ENCODE peak calls at places on chromosome 17, in eight cellular contexts. One of them, this sample, is unnamed.

GRCh38 chr17:68257924-68258323 is 10.1 kb downstream of the AMZ2 start:
- DNase-seq in T-helper 17 cell: no peak
- DNase-seq in H9: no peak
- DNase-seq in tibial nerve: no peak
- DNase-seq in breast epithelium: no peak
- DNase-seq in endodermal cell: no peak
- DNase-seq in aorta: no peak
- DNase-seq in kidney: no peak
- DNase-seq in this sample: no peak

GRCh38 chr17:19017401-19017800 is 12.8 kb upstream of the FAM83G start:
- DNase-seq in tibial nerve: no peak
- DNase-seq in H9: no peak
- DNase-seq in kidney: peak; percentile 63
- DNase-seq in endodermal cell: no peak
- DNase-seq in breast epithelium: no peak
- DNase-seq in T-helper 17 cell: no peak
- DNase-seq in aorta: peak; percentile 44
- DNase-seq in this sample: no peak

GRCh38 chr17:73991260-73991659 is 212.2 kb upstream of the RPL38 start:
- DNase-seq in tibial nerve: no peak
- DNase-seq in H9: no peak
- DNase-seq in kidney: no peak
- DNase-seq in T-helper 17 cell: no peak
- DNase-seq in endodermal cell: peak; percentile 71
- DNase-seq in breast epithelium: no peak
- DNase-seq in aorta: no peak
- DNase-seq in this sample: no peak

GRCh38 chr17:8851600-8851999 is 15.9 kb downstream of the PIK3R6 start:
- DNase-seq in endodermal cell: no peak
- DNase-seq in tibial nerve: no peak
- DNase-seq in kidney: no peak
- DNase-seq in H9: peak; percentile 20
- DNase-seq in T-helper 17 cell: no peak
- DNase-seq in aorta: no peak
- DNase-seq in breast epithelium: no peak
- DNase-seq in this sample: no peak

GRCh38 chr17:40480501-40481003 is 20.9 kb downstream of the TNS4 start:
- DNase-seq in T-helper 17 cell: peak; percentile 64
- DNase-seq in aorta: no peak
- DNase-seq in breast epithelium: no peak
- DNase-seq in H9: peak; percentile 76
- DNase-seq in kidney: no peak
- DNase-seq in endodermal cell: peak; percentile 93
- DNase-seq in tibial nerve: no peak
- DNase-seq in this sample: peak; percentile 43

GRCh38 chr17:4176803-4177472 is 33.9 kb downstream of the CYB5D2 start:
- DNase-seq in T-helper 17 cell: no peak
- DNase-seq in H9: no peak
- DNase-seq in breast epithelium: no peak
- DNase-seq in tibial nerve: no peak
- DNase-seq in endodermal cell: no peak
- DNase-seq in aorta: peak; percentile 36
- DNase-seq in kidney: peak; percentile 45
- DNase-seq in this sample: peak; percentile 57

GRCh38 chr17:70608957-70609356 is 439.6 kb downstream of the KCNJ2 start:
- DNase-seq in tibial nerve: no peak
- DNase-seq in T-helper 17 cell: no peak
- DNase-seq in breast epithelium: no peak
- DNase-seq in aorta: no peak
- DNase-seq in kidney: no peak
- DNase-seq in H9: no peak
- DNase-seq in endodermal cell: no peak
- DNase-seq in this sample: no peak

GRCh38 chr17:83200231-83200699 is 120.9 kb downstream of the METRNL start:
- DNase-seq in H9: no peak
- DNase-seq in endodermal cell: no peak
- DNase-seq in breast epithelium: peak; percentile 87
- DNase-seq in kidney: peak; percentile 90
- DNase-seq in tibial nerve: peak; percentile 52
- DNase-seq in T-helper 17 cell: peak; percentile 31
- DNase-seq in aorta: peak; percentile 92
- DNase-seq in this sample: peak; percentile 97

GRCh38 chr17:75159196-75160031 is 5.1 kb upstream of the JPT1 start:
- DNase-seq in breast epithelium: no peak
- DNase-seq in aorta: no peak
- DNase-seq in tibial nerve: no peak
- DNase-seq in endodermal cell: no peak
- DNase-seq in kidney: no peak
- DNase-seq in H9: no peak
- DNase-seq in T-helper 17 cell: no peak
- DNase-seq in this sample: peak; percentile 63

GRCh38 chr17:56727876-56728617 is 105.7 kb downstream of the C17orf67 start:
- DNase-seq in breast epithelium: peak; percentile 18
- DNase-seq in aorta: no peak
- DNase-seq in T-helper 17 cell: no peak
- DNase-seq in endodermal cell: no peak
- DNase-seq in tibial nerve: no peak
- DNase-seq in H9: no peak
- DNase-seq in kidney: no peak
- DNase-seq in this sample: no peak

GRCh38 chr17:74858672-74859438 is 830 bp downstream of the GRIN2C start:
- DNase-seq in H9: no peak
- DNase-seq in kidney: no peak
- DNase-seq in aorta: no peak
- DNase-seq in tibial nerve: no peak
- DNase-seq in breast epithelium: no peak
- DNase-seq in T-helper 17 cell: no peak
- DNase-seq in endodermal cell: no peak
- DNase-seq in this sample: peak; percentile 96

GRCh38 chr17:34616148-34616547 is 36.8 kb downstream of the TMEM132E start:
- DNase-seq in tibial nerve: no peak
- DNase-seq in endodermal cell: peak; percentile 86
- DNase-seq in kidney: no peak
- DNase-seq in H9: peak; percentile 69
- DNase-seq in breast epithelium: no peak
- DNase-seq in T-helper 17 cell: no peak
- DNase-seq in aorta: no peak
- DNase-seq in this sample: no peak

GRCh38 chr17:7307686-7308624 is 527 bp downstream of the EIF5A start:
- DNase-seq in T-helper 17 cell: peak; percentile 52
- DNase-seq in breast epithelium: peak; percentile 41
- DNase-seq in endodermal cell: peak; percentile 78
- DNase-seq in H9: peak; percentile 68
- DNase-seq in tibial nerve: no peak
- DNase-seq in kidney: peak; percentile 92
- DNase-seq in aorta: no peak
- DNase-seq in this sample: peak; percentile 90

GRCh38 chr17:47205419-47205963 is 3.7 kb upstream of the MYL4 start:
- DNase-seq in H9: peak; percentile 59
- DNase-seq in breast epithelium: peak; percentile 92
- DNase-seq in T-helper 17 cell: peak; percentile 52
- DNase-seq in tibial nerve: peak; percentile 48
- DNase-seq in endodermal cell: peak; percentile 80
- DNase-seq in kidney: peak; percentile 90
- DNase-seq in aorta: no peak
- DNase-seq in this sample: peak; percentile 67

GRCh38 chr17:34619687-34620217 is 40.4 kb downstream of the TMEM132E start:
- DNase-seq in tibial nerve: no peak
- DNase-seq in aorta: no peak
- DNase-seq in breast epithelium: no peak
- DNase-seq in endodermal cell: no peak
- DNase-seq in H9: no peak
- DNase-seq in kidney: no peak
- DNase-seq in T-helper 17 cell: no peak
- DNase-seq in this sample: no peak

GRCh38 chr17:41734949-41735313 is 488 bp upstream of the HAP1 start:
- DNase-seq in H9: no peak
- DNase-seq in tibial nerve: no peak
- DNase-seq in T-helper 17 cell: no peak
- DNase-seq in aorta: no peak
- DNase-seq in endodermal cell: no peak
- DNase-seq in breast epithelium: no peak
- DNase-seq in kidney: no peak
- DNase-seq in this sample: peak; percentile 70

GRCh38 chr17:81499601-81499970 is 13.0 kb downstream of the ACTG1 start:
- DNase-seq in kidney: no peak
- DNase-seq in tibial nerve: no peak
- DNase-seq in aorta: no peak
- DNase-seq in H9: no peak
- DNase-seq in endodermal cell: peak; percentile 65
- DNase-seq in breast epithelium: no peak
- DNase-seq in T-helper 17 cell: no peak
- DNase-seq in this sample: no peak

GRCh38 chr17:66467766-66468165 is 165.4 kb downstream of the PRKCA start:
- DNase-seq in aorta: no peak
- DNase-seq in T-helper 17 cell: no peak
- DNase-seq in endodermal cell: no peak
- DNase-seq in tibial nerve: no peak
- DNase-seq in breast epithelium: no peak
- DNase-seq in H9: peak; percentile 4
- DNase-seq in kidney: no peak
- DNase-seq in this sample: no peak

GRCh38 chr17:66464921-66465320 is 162.5 kb downstream of the PRKCA start:
- DNase-seq in kidney: no peak
- DNase-seq in tibial nerve: no peak
- DNase-seq in aorta: no peak
- DNase-seq in endodermal cell: no peak
- DNase-seq in T-helper 17 cell: no peak
- DNase-seq in breast epithelium: no peak
- DNase-seq in H9: no peak
- DNase-seq in this sample: no peak

GRCh38 chr17:66465701-66466100 is 163.3 kb downstream of the PRKCA start:
- DNase-seq in tibial nerve: no peak
- DNase-seq in aorta: no peak
- DNase-seq in H9: no peak
- DNase-seq in kidney: no peak
- DNase-seq in breast epithelium: no peak
- DNase-seq in endodermal cell: no peak
- DNase-seq in T-helper 17 cell: no peak
- DNase-seq in this sample: no peak

GRCh38 chr17:66466933-66467367 is 164.5 kb downstream of the PRKCA start:
- DNase-seq in tibial nerve: no peak
- DNase-seq in kidney: no peak
- DNase-seq in aorta: no peak
- DNase-seq in H9: peak; percentile 23
- DNase-seq in breast epithelium: no peak
- DNase-seq in endodermal cell: no peak
- DNase-seq in T-helper 17 cell: no peak
- DNase-seq in this sample: peak; percentile 93

GRCh38 chr17:66466421-66466820 is 164.0 kb downstream of the PRKCA start:
- DNase-seq in aorta: no peak
- DNase-seq in H9: no peak
- DNase-seq in tibial nerve: no peak
- DNase-seq in kidney: no peak
- DNase-seq in breast epithelium: no peak
- DNase-seq in endodermal cell: no peak
- DNase-seq in T-helper 17 cell: no peak
- DNase-seq in this sample: no peak
- H3K9me3 ChIP-seq in aorta: no peaks in the 10 kb centered on the region
- H3K9me3 ChIP-seq in H9: no peaks in the 10 kb centered on the region
- H3K9me3 ChIP-seq in tibial nerve: no peaks in the 10 kb centered on the region
- H3K9me3 ChIP-seq in kidney: no peaks in the 10 kb centered on the region
- H3K9me3 ChIP-seq in breast epithelium: no peaks in the 10 kb centered on the region
- H3K9me3 ChIP-seq in endodermal cell: no peaks in the 10 kb centered on the region
- H3K9me3 ChIP-seq in T-helper 17 cell: no peaks in the 10 kb centered on the region
- H3K9me3 ChIP-seq in this sample: no peaks in the 10 kb centered on the region

GRCh38 chr17:27082775-27083154 is 211.1 kb upstream of the WSB1 start:
- DNase-seq in H9: no peak
- DNase-seq in kidney: no peak
- DNase-seq in endodermal cell: no peak
- DNase-seq in breast epithelium: no peak
- DNase-seq in aorta: no peak
- DNase-seq in T-helper 17 cell: no peak
- DNase-seq in tibial nerve: no peak
- DNase-seq in this sample: no peak
- H3K9me3 ChIP-seq in H9: peaks cover 73% of the 10 kb centered on the region
- H3K9me3 ChIP-seq in kidney: no peaks in the 10 kb centered on the region
- H3K9me3 ChIP-seq in endodermal cell: peaks cover 83% of the 10 kb centered on the region
- H3K9me3 ChIP-seq in breast epithelium: no peaks in the 10 kb centered on the region
- H3K9me3 ChIP-seq in aorta: no peaks in the 10 kb centered on the region
- H3K9me3 ChIP-seq in T-helper 17 cell: no peaks in the 10 kb centered on the region
- H3K9me3 ChIP-seq in tibial nerve: no peaks in the 10 kb centered on the region
- H3K9me3 ChIP-seq in this sample: no peaks in the 10 kb centered on the region

GRCh38 chr17:27200476-27200875 is 93.4 kb upstream of the WSB1 start:
- DNase-seq in T-helper 17 cell: no peak
- DNase-seq in H9: no peak
- DNase-seq in breast epithelium: no peak
- DNase-seq in aorta: no peak
- DNase-seq in kidney: no peak
- DNase-seq in tibial nerve: no peak
- DNase-seq in endodermal cell: no peak
- DNase-seq in this sample: no peak

GRCh38 chr17:27203241-27203640 is 90.7 kb upstream of the WSB1 start:
- DNase-seq in breast epithelium: no peak
- DNase-seq in H9: no peak
- DNase-seq in tibial nerve: no peak
- DNase-seq in endodermal cell: no peak
- DNase-seq in kidney: no peak
- DNase-seq in aorta: no peak
- DNase-seq in T-helper 17 cell: no peak
- DNase-seq in this sample: no peak

DNA sequence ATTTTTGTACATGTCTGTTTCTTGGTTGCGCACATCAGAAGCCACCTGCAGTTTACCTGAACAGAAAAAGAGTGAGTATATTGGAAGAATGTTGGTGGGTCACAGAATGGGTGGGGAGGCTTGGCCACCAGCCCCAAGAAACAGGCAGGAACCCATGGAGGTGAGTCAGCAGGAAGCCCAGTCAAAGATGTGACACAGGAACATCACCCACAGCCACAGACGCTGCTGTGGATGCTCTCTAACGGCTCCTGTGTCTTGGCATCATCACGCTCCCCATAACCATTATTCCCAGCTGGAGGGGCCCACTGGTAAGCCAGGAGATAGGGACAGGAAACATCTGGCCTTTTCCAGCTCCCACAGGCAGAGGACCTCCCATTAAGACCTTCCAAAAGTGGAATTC is 94.0 kb upstream of the WSB1 start:
- DNase-seq in H9: no peak
- DNase-seq in kidney: no peak
- DNase-seq in endodermal cell: no peak
- DNase-seq in tibial nerve: no peak
- DNase-seq in T-helper 17 cell: no peak
- DNase-seq in aorta: no peak
- DNase-seq in breast epithelium: no peak
- DNase-seq in this sample: no peak
- H3K9me3 ChIP-seq in H9: peaks cover 52% of the 10 kb centered on the region
- H3K9me3 ChIP-seq in kidney: no peaks in the 10 kb centered on the region
- H3K9me3 ChIP-seq in endodermal cell: peaks cover 36% of the 10 kb centered on the region
- H3K9me3 ChIP-seq in tibial nerve: no peaks in the 10 kb centered on the region
- H3K9me3 ChIP-seq in T-helper 17 cell: no peaks in the 10 kb centered on the region
- H3K9me3 ChIP-seq in aorta: peaks cover 1% of the 10 kb centered on the region
- H3K9me3 ChIP-seq in breast epithelium: peaks cover 12% of the 10 kb centered on the region
- H3K9me3 ChIP-seq in this sample: no peaks in the 10 kb centered on the region

DNA sequence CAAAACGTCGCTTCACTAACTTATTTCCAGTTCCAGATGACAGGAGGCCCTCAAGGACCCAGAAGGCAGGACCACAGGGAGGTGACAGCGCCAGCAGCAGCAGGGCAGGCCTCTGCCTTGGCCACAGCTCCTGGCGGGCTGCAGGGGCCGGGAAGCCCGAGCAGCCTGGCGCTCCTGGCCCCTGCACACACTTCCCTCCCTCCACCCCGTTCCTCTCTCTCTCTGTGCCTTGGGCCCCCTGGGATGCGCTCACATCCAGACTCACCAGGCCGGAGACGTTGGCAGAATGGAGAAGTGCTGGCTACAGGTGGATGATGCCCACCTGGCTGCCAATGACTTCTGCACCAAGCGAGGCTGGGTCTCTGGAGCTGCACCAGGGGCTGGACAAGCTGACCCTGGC is 12.7 kb downstream of the ZNF594 start:
- DNase-seq in aorta: no peak
- DNase-seq in kidney: no peak
- DNase-seq in H9: no peak
- DNase-seq in T-helper 17 cell: no peak
- DNase-seq in tibial nerve: no peak
- DNase-seq in endodermal cell: no peak
- DNase-seq in breast epithelium: no peak
- DNase-seq in this sample: no peak
- H3K9me3 ChIP-seq in aorta: peaks cover 28% of the 10 kb centered on the region
- H3K9me3 ChIP-seq in kidney: peaks cover 72% of the 10 kb centered on the region
- H3K9me3 ChIP-seq in H9: peaks cover 52% of the 10 kb centered on the region
- H3K9me3 ChIP-seq in T-helper 17 cell: peaks cover 37% of the 10 kb centered on the region
- H3K9me3 ChIP-seq in tibial nerve: peaks cover 80% of the 10 kb centered on the region
- H3K9me3 ChIP-seq in endodermal cell: peaks cover 89% of the 10 kb centered on the region
- H3K9me3 ChIP-seq in breast epithelium: peaks cover 90% of the 10 kb centered on the region
- H3K9me3 ChIP-seq in this sample: peaks cover 47% of the 10 kb centered on the region